ENCODE peak calls at places on chromosomes 11 and 22, in six cellular contexts. P is lower lobe of right lung; Y is lower leg skin; H is SK-MEL-5; Z is activated CD4-positive, alpha-beta T cell treated with anti-CD3 and anti-CD28 coated beads, Interleukin-2, amount 50 U/mL, for 48 hours; D is cardiac fibroblast. Q is an unnamed sample.

GRCh38 chr11:70783356-70783755 is 385.0 kb downstream of the CTTN start:
- DNase-seq in P (no peak), Y (no peak), H (no peak), Z (no peak), D (no peak), Q (no peak)

GRCh38 chr11:123061403-123062157 is at the start of gene HSPA8:
- DNase-seq in P (peak), Y (peak), H (peak), Z (peak), D (peak), Q (peak)

GRCh38 chr22:23117890-23118646 is 23.7 kb downstream of the RSPH14 start:
- DNase-seq in P (no peak), Y (no peak), H (peak), Z (no peak), D (no peak), Q (no peak)

GRCh38 chr22:41979423-41980250 is 10.4 kb downstream of the SEPTIN3 start:
- DNase-seq in P (no peak), Y (no peak), H (no peak), Z (no peak), D (no peak), Q (no peak)

GRCh38 chr11:13137778-13138400 is 128.8 kb downstream of the RASSF10 start:
- DNase-seq in P (no peak), Y (no peak), H (no peak), Z (no peak), D (no peak), Q (no peak)

GRCh38 chr22:36585841-36586240 is 56.9 kb upstream of the EIF3D start:
- DNase-seq in P (no peak), Y (no peak), H (peak), Z (no peak), D (no peak), Q (no peak)

GRCh38 chr22:48483764-48484528 is 1343.7 kb downstream of the BRD1 start:
- DNase-seq in P (peak), Y (peak), H (peak), Z (no peak), D (no peak), Q (no peak)

GRCh38 chr22:27523711-27524110 is 277.8 kb downstream of the MN1 start:
- DNase-seq in P (no peak), Y (no peak), H (no peak), Z (no peak), D (no peak), Q (no peak)

GRCh38 chr11:126512251-126512650 is 156.8 kb downstream of the ST3GAL4 start:
- DNase-seq in P (no peak), Y (no peak), H (no peak), Z (no peak), D (no peak), Q (no peak)

GRCh38 chr22:50071432-50072166 is 13.5 kb upstream of the TTLL8 start:
- DNase-seq in P (no peak), Y (no peak), H (no peak), Z (no peak), D (no peak), Q (no peak)

GRCh38 chr11:46290021-46290420 is 12.6 kb downstream of the CREB3L1 start:
- DNase-seq in P (no peak), Y (no peak), H (no peak), Z (no peak), D (no peak), Q (no peak)

GRCh38 chr11:35615911-35616900 is 2.1 kb upstream of the FJX1 start:
- DNase-seq in P (no peak), Y (no peak), H (peak), Z (no peak), D (peak), Q (peak)

GRCh38 chr22:30486661-30487115 is 14.9 kb upstream of the SEC14L3 start:
- DNase-seq in P (peak), Y (no peak), H (no peak), Z (no peak), D (no peak), Q (no peak)

GRCh38 chr22:18005201-18005926 is 19.0 kb downstream of the MICAL3 start:
- DNase-seq in P (no peak), Y (peak), H (no peak), Z (no peak), D (no peak), Q (no peak)

GRCh38 chr11:111388842-111389241 is 9.8 kb upstream of the POU2AF1 start:
- DNase-seq in P (no peak), Y (no peak), H (no peak), Z (no peak), D (no peak), Q (no peak)

GRCh38 chr11:94194712-94195111 is 66.1 kb downstream of the PANX1 start:
- DNase-seq in P (no peak), Y (no peak), H (no peak), Z (no peak), D (no peak), Q (no peak)

GRCh38 chr22:39698106-39698505 is 127.6 kb downstream of the CACNA1I start:
- DNase-seq in P (no peak), Y (no peak), H (no peak), Z (no peak), D (no peak), Q (no peak)

GRCh38 chr11:112440518-112440917 is 179.9 kb upstream of the PLET1 start:
- DNase-seq in P (no peak), Y (no peak), H (no peak), Z (no peak), D (no peak), Q (no peak)

GRCh38 chr11:8231979-8232378 is 31.7 kb downstream of the LMO1 start:
- DNase-seq in P (peak), Y (no peak), H (no peak), Z (no peak), D (no peak), Q (no peak)

GRCh38 chr22:42473484-42474193 is 41.4 kb upstream of the NFAM1 start:
- DNase-seq in P (no peak), Y (no peak), H (peak), Z (no peak), D (peak), Q (peak)

GRCh38 chr11:33670250-33671011 is 30.2 kb downstream of the C11orf91 start:
- DNase-seq in P (no peak), Y (peak), H (peak), Z (no peak), D (peak), Q (no peak)

GRCh38 chr11:58334708-58335107 is 24.2 kb downstream of the OR5B17 start:
- DNase-seq in P (no peak), Y (no peak), H (no peak), Z (no peak), D (peak), Q (no peak)

GRCh38 chr11:94129505-94130335 is 1.1 kb downstream of the PANX1 start:
- DNase-seq in P (no peak), Y (no peak), H (no peak), Z (peak), D (peak), Q (no peak)

GRCh38 chr11:111514216-111515031 is at the start of gene HOATZ:
- DNase-seq in P (peak), Y (no peak), H (no peak), Z (no peak), D (peak), Q (peak)